ENCODE peak calls at places on chromosomes 2 and 18, in ten cellular contexts. X, M, S, V, Z, F, H, C, O and N are unnamed samples.

GRCh38 chr18:52392160-52392559 is 52.2 kb downstream of the DCC start:
- DNase-seq in V (no peak), F (no peak), C (no peak), M (no peak), Z (no peak), H (no peak), S (no peak), O (no peak), X (no peak), N (no peak)

GRCh38 chr18:62784338-62784965 is 69.1 kb downstream of the PHLPP1 start:
- DNase-seq in V (no peak), Z (no peak), H (no peak), F (no peak), S (no peak), C (no peak), X (no peak), O (no peak), M (no peak), N (peak; percentile 69)

GRCh38 chr2:105149272-105149671 is 92.3 kb upstream of the GPR45 start:
- DNase-seq in X (no peak), M (no peak), C (no peak), V (no peak), F (no peak), Z (no peak), S (no peak), H (no peak), O (no peak), N (no peak)

GRCh38 chr2:172704072-172704936 is 31.3 kb upstream of the RAPGEF4 start:
- DNase-seq in S (no peak), F (no peak), X (no peak), O (no peak), H (no peak), C (no peak), Z (no peak), V (peak; percentile 38), M (no peak), N (peak; percentile 17)

GRCh38 chr2:63673865-63674533 is 85.2 kb downstream of the MDH1 start:
- DNase-seq in H (no peak), S (no peak), C (no peak), M (no peak), O (no peak), Z (no peak), X (no peak), V (no peak), F (no peak), N (no peak)

GRCh38 chr2:36338827-36339145 is 16.8 kb upstream of the CRIM1 start:
- DNase-seq in X (no peak), O (no peak), V (peak; percentile 40), Z (no peak), F (no peak), S (no peak), C (no peak), M (no peak), H (no peak), N (no peak)

GRCh38 chr18:78665644-78666043 is 314.0 kb upstream of the SALL3 start:
- DNase-seq in X (no peak), O (no peak), S (no peak), Z (no peak), M (no peak), C (no peak), V (no peak), H (no peak), F (no peak), N (no peak)

GRCh38 chr2:49240608-49241007 is 86.3 kb upstream of the FSHR start:
- DNase-seq in M (no peak), V (peak; percentile 5), F (no peak), X (no peak), C (no peak), O (no peak), Z (no peak), H (no peak), S (peak; percentile 32), N (no peak)

GRCh38 chr2:172082944-172083718 is 2.2 kb upstream of the DLX1 start:
- DNase-seq in F (no peak), M (no peak), C (no peak), Z (no peak), V (peak; percentile 17), S (peak; percentile 51), H (no peak), O (no peak), X (no peak), N (no peak)

GRCh38 chr2:191638079-191638801 is 39.7 kb upstream of the NABP1 start:
- DNase-seq in F (no peak), V (no peak), M (no peak), H (no peak), C (no peak), O (no peak), X (no peak), Z (peak; percentile 35), S (peak; percentile 67), N (no peak)

GRCh38 chr2:171432969-171433762 is 624 bp downstream of the METTL8 start:
- DNase-seq in M (no peak), C (peak; percentile 46), F (no peak), V (no peak), X (no peak), Z (peak; percentile 73), O (peak; percentile 6), H (no peak), S (peak; percentile 47), N (peak; percentile 35)

GRCh38 chr2:230650585-230651137 is 62.0 kb upstream of the CAB39 start:
- DNase-seq in F (no peak), X (no peak), S (no peak), M (no peak), C (no peak), Z (no peak), V (no peak), O (no peak), H (peak; percentile 19), N (no peak)

GRCh38 chr2:140257692-140258300 is 1477.6 kb upstream of the NXPH2 start:
- DNase-seq in Z (no peak), S (no peak), F (no peak), O (no peak), V (no peak), C (no peak), X (no peak), M (no peak), H (no peak), N (no peak)

GRCh38 chr2:1219901-1220691 is 193.2 kb upstream of the TPO start:
- DNase-seq in S (peak; percentile 48), F (no peak), C (no peak), M (peak; percentile 62), H (no peak), X (no peak), O (no peak), V (peak; percentile 31), Z (no peak), N (no peak)

GRCh38 chr18:9474103-9474982 is 970 bp upstream of the RALBP1 start:
- DNase-seq in V (peak; percentile 76), S (peak; percentile 81), H (no peak), O (no peak), C (no peak), X (no peak), M (no peak), F (peak; percentile 63), Z (peak; percentile 91), N (no peak)

GRCh38 chr2:26245810-26246209 is 1.1 kb downstream of the HADHB start:
- DNase-seq in Z (no peak), O (no peak), X (no peak), S (no peak), F (no peak), M (no peak), H (no peak), V (no peak), C (no peak), N (no peak)

GRCh38 chr2:231866450-231866849 is 59.7 kb downstream of the NPPC start:
- DNase-seq in X (no peak), M (no peak), S (no peak), H (no peak), V (no peak), F (no peak), O (no peak), C (no peak), Z (no peak), N (no peak)

GRCh38 chr2:218003994-218004419 is 1.2 kb upstream of the TNS1 start:
- DNase-seq in X (peak; percentile 94), S (peak; percentile 96), C (no peak), H (peak; percentile 85), V (peak; percentile 64), F (no peak), Z (peak; percentile 57), M (peak; percentile 25), O (no peak), N (no peak)

GRCh38 chr2:239326831-239327535 is 73.8 kb downstream of the HDAC4 start:
- DNase-seq in S (no peak), O (peak; percentile 74), Z (peak; percentile 20), X (peak; percentile 57), V (no peak), M (no peak), H (peak; percentile 64), F (no peak), C (peak; percentile 64), N (no peak)

GRCh38 chr18:48037481-48038271 is 107.2 kb upstream of the SMAD2 start:
- DNase-seq in C (no peak), S (peak; percentile 8), H (peak; percentile 76), Z (no peak), F (no peak), O (no peak), V (no peak), M (no peak), X (no peak), N (no peak)

GRCh38 chr18:55588001-55588875 is at the start of gene TCF4:
- DNase-seq in H (peak; percentile 77), V (peak; percentile 53), C (no peak), Z (peak; percentile 26), M (no peak), S (peak; percentile 65), F (peak; percentile 51), X (no peak), O (peak; percentile 17), N (peak; percentile 30)

GRCh38 chr2:201267278-201268030 is 7.1 kb downstream of the CASP8 start:
- DNase-seq in S (no peak), X (no peak), O (no peak), Z (no peak), C (no peak), M (no peak), F (no peak), V (no peak), H (no peak), N (no peak)

GRCh38 chr2:75241696-75242095 is 42.4 kb upstream of the TACR1 start:
- DNase-seq in H (no peak), X (no peak), M (no peak), Z (no peak), F (no peak), C (no peak), V (no peak), S (no peak), O (no peak), N (no peak)